ENCODE peak calls at places on chromosome 10, in six cellular contexts. R is A549, C is spleen, J is adrenal gland, K is right lobe of liver, Q is suprapubic skin. L is an unnamed sample.

GRCh38 chr10:79221110-79222051 is 125.9 kb upstream of the PPIF start:
- DNase-seq in R (no peak), C (peak; percentile 81), J (peak; percentile 92), K (no peak), Q (no peak), L (no peak)

GRCh38 chr10:29181936-29182335 is 106.9 kb upstream of the LYZL1 start:
- DNase-seq in R (no peak), C (no peak), J (no peak), K (no peak), Q (no peak), L (no peak)

GRCh38 chr10:131068760-131069159 is 242.8 kb downstream of the TCERG1L start:
- DNase-seq in R (no peak), C (peak; percentile 42), J (no peak), K (no peak), Q (peak; percentile 34), L (no peak)

GRCh38 chr10:119132521-119133345 is 28.8 kb downstream of the DENND10 start:
- DNase-seq in R (no peak), C (peak; percentile 69), J (no peak), K (no peak), Q (no peak), L (no peak)

GRCh38 chr10:61592581-61592980 is 70.1 kb upstream of the CABCOCO1 start:
- DNase-seq in R (peak; percentile 2), C (no peak), J (peak; percentile 28), K (no peak), Q (no peak), L (peak; percentile 15)

GRCh38 chr10:119786117-119786769 is 60.4 kb downstream of the INPP5F start:
- DNase-seq in R (no peak), C (no peak), J (no peak), K (no peak), Q (no peak), L (peak; percentile 50)

GRCh38 chr10:94105226-94105625 is 111.5 kb downstream of the PLCE1 start:
- DNase-seq in R (no peak), C (no peak), J (no peak), K (no peak), Q (no peak), L (no peak)

GRCh38 chr10:34553753-34554152 is 261.3 kb downstream of the PARD3 start:
- DNase-seq in R (no peak), C (no peak), J (no peak), K (no peak), Q (no peak), L (no peak)

GRCh38 chr10:110395350-110396283 is 90.9 kb upstream of the SMNDC1 start:
- DNase-seq in R (peak; percentile 79), C (no peak), J (peak; percentile 85), K (peak; percentile 85), Q (no peak), L (peak; percentile 44)

GRCh38 chr10:133154996-133155778 is 4.8 kb upstream of the KNDC1 start:
- DNase-seq in R (no peak), C (no peak), J (peak; percentile 9), K (no peak), Q (no peak), L (no peak)

GRCh38 chr10:5944389-5945202 is 32.7 kb downstream of the IL15RA start:
- DNase-seq in R (peak; percentile 34), C (no peak), J (peak; percentile 87), K (no peak), Q (peak; percentile 89), L (no peak)

GRCh38 chr10:5946786-5947185 is 30.6 kb downstream of the IL15RA start:
- DNase-seq in R (no peak), C (no peak), J (no peak), K (no peak), Q (no peak), L (no peak)

GRCh38 chr10:5947471-5948207 is 29.7 kb downstream of the IL15RA start:
- DNase-seq in R (no peak), C (no peak), J (no peak), K (no peak), Q (no peak), L (no peak)

GRCh38 chr10:5945203-5945534 is 32.2 kb downstream of the IL15RA start:
- DNase-seq in R (no peak), C (no peak), J (no peak), K (no peak), Q (no peak), L (no peak)

DNA sequence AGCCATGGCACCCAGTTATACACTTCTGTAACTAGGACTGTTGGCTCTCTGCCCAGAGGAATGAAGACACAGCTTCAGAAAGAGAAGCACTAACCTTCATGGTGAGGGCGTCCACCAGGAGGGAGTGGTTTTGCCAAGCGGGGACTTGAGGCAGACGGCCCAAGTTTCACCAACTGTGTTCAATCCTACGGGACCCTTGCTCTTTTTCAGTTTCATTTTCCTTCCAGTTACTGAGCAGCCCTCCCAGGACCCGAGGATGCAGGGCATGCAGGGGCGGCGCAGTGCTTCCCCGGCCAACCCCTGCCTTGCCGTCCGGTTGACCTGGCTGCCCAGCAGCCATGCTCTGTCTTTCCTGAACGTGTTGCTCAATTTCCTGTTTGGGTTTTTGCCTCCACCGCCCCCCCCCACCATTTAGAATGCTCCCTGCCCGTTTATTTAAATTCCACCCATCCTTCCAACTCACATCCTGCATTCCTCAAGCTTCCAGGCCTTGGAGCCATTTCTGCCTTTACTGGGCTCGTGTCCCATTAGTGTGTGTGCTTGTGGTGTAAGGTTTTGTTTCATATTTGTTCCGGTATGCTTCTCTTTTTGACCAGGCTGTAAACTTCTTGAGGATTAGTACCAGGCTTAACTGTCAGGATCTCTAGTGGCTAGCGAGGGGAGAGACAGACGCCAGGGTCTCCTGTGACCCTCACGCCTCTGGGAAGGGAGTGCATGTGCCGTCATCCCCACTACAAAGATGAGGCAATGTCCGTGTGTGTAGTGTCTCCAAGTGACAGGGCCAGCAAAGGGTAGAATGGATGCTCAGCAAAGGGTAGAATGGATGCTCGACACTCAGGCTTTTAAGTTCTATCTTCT is 31.6 kb downstream of the IL15RA start:
- DNase-seq in R (no peak), C (peak; percentile 84), J (peak; percentile 70), K (peak; percentile 70), Q (no peak), L (peak; percentile 39)
- TF ChIP-seq POLR2A in R (no peak), C (no peak), J (no peak), K (peak; percentile 33), Q (no peak), L (no peak)

DNA sequence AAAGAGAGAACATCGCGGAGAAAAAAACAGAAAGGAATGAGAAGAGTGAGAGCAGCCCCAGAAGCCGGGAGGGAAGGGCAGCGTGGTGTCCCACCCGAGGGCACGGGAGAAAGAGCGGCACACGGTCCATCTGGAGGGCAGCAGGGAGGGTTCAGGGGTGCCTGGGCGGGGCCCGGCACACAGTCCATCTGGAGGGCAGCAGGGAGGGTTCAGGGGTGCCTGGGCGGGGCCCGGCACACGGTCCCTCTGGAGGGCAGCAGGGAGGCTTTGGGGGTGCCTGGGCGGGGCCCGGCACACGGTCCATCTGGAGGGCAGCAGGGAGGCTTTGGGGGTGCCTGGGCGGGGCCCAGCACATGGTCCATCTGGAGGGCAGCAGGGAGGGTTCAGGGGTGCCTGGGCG is 172.4 kb downstream of the ZMYND11 start:
- DNase-seq in R (no peak), C (peak; percentile 66), J (no peak), K (no peak), Q (no peak), L (no peak)
- TF ChIP-seq POLR2A in R (no peak), C (no peak), J (no peak), K (no peak), Q (no peak), L (no peak)

GRCh38 chr10:71213127-71213616 is 802 bp downstream of the UNC5B start:
- DNase-seq in R (no peak), C (peak; percentile 71), J (peak; percentile 54), K (no peak), Q (peak; percentile 82), L (no peak)
- TF ChIP-seq POLR2A in R (no peak), C (no peak), J (no peak), K (no peak), Q (no peak), L (no peak)

DNA sequence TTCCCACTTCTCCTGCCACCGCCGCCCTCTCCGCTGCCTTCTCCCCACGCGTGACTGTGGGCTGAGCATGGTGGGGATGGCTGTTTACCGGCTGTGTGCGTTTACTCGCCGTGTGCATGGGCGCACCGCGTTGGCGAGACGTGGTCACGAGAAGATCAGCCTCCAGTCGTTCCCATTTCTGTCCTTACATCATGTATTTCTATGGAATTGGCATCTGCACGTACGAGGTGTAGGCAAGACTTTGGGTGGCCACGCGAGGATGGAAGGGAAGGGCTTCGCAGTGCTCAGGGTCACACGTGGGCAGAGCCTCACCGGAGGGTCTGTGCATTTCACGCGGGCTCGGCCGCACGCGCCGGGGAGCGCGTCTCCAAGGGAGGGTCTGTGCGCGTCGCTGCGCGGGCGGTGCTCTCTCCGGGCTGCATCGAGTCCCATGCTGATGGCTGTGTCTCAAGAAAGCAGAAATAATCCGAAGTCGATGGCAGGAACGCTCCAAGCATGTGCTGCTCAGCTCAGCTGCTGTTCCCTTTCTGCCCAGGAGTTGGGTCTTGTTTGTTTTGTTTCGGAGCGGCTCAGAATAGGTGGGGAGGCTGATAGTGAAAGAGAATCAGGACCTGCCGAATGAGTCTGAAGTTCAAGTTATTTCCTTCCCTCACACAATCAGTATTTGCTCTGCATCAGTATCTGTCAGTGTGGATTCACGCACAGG is 973 bp downstream of the CAMK1D start:
- DNase-seq in R (peak; percentile 51), C (peak; percentile 89), J (peak; percentile 35), K (peak; percentile 69), Q (no peak), L (peak; percentile 56)
- TF ChIP-seq POLR2A in R (no peak), C (no peak), J (no peak), K (peak; percentile 36), Q (no peak), L (no peak)

DNA sequence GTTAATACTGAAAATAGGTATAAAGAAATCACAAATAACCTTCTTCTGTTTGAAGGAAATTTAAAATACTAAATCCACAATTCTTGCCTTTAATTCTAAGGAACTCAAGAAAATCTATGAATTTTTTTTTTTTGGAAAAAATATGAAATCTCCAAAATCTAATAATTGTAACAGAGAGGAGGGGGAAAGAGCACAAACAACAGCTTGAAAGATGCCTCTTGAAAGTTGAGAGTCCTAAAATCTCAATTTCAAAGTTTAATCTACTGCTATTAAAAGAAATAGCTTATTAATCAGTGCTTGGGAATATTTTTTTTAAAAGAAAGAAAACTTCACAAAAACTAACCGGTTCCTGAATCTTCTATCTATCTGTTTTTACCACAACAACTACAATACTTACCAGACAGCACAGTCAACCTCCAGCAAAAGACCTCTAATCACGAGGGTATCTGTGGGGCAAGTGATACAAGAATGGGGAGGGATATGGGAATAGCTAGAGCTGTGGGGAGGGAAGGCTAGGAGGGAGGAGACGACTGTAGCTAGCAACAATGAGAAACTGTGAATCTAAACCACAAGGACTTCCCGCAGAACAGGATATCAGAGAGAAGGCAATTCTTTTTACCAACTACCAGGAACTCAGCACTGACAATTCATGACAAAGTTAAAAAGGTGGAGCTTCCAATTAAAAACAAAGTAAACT is at the start of gene USP54:
- DNase-seq in R (no peak), C (no peak), J (no peak), K (no peak), Q (no peak), L (no peak)
- TF ChIP-seq POLR2A in R (no peak), C (no peak), J (no peak), K (no peak), Q (no peak), L (no peak)

GRCh38 chr10:33301097-33301789 is 33.2 kb downstream of the NRP1 start:
- DNase-seq in R (no peak), C (no peak), J (no peak), K (no peak), Q (no peak), L (no peak)
- TF ChIP-seq POLR2A in R (no peak), C (no peak), J (no peak), K (no peak), Q (no peak), L (no peak)